ENCODE peak calls at places on chromosomes 16 and 17, in six cellular contexts. C, A, N, R, K and L are unnamed samples.

GRCh38 chr17:57902800-57903759 is 52.1 kb downstream of the CUEDC1 start:
- DNase-seq in A (peak; percentile 83), C (no peak), N (peak; percentile 95), R (peak; percentile 69), K (peak; percentile 97), L (peak; percentile 83)

GRCh38 chr17:48051706-48052486 is 3.7 kb downstream of the NFE2L1 start:
- DNase-seq in R (peak; percentile 93), A (no peak), N (peak; percentile 52), C (peak; percentile 43), K (peak; percentile 73), L (no peak)

GRCh38 chr17:17971431-17972125 is 622 bp downstream of the TOM1L2 start:
- DNase-seq in C (no peak), R (peak; percentile 13), K (no peak), N (peak; percentile 22), A (no peak), L (peak; percentile 79)

GRCh38 chr16:9062301-9062700 is 29.1 kb upstream of the HAPSTR1 start:
- DNase-seq in N (no peak), R (no peak), A (no peak), K (no peak), C (no peak), L (no peak)

GRCh38 chr16:17529982-17530760 is 59.4 kb upstream of the XYLT1 start:
- DNase-seq in K (no peak), N (no peak), C (no peak), R (no peak), A (no peak), L (peak; percentile 10)

GRCh38 chr17:59400858-59401257 is 69.4 kb downstream of the YPEL2 start:
- DNase-seq in C (no peak), N (no peak), K (no peak), R (no peak), A (no peak), L (no peak)

GRCh38 chr16:2475413-2476344 is 752 bp downstream of the TBC1D24 start:
- DNase-seq in N (no peak), R (no peak), A (no peak), C (peak; percentile 61), K (no peak), L (peak; percentile 69)

GRCh38 chr17:21251611-21252010 is 1.6 kb downstream of the NATD1 start:
- DNase-seq in R (no peak), N (no peak), A (no peak), K (no peak), C (no peak), L (no peak)

GRCh38 chr17:36732351-36732750 is 131.0 kb downstream of the MRM1 start:
- DNase-seq in A (no peak), K (no peak), N (no peak), C (no peak), R (no peak), L (no peak)

GRCh38 chr17:75755205-75755901 is 9.6 kb downstream of the GALK1 start:
- DNase-seq in A (peak; percentile 48), C (no peak), R (no peak), N (peak; percentile 49), K (peak; percentile 44), L (no peak)

GRCh38 chr17:43360376-43360738 is 38.4 kb upstream of the ARL4D start:
- DNase-seq in K (no peak), N (peak; percentile 80), A (no peak), R (peak; percentile 67), C (no peak), L (no peak)

DNA sequence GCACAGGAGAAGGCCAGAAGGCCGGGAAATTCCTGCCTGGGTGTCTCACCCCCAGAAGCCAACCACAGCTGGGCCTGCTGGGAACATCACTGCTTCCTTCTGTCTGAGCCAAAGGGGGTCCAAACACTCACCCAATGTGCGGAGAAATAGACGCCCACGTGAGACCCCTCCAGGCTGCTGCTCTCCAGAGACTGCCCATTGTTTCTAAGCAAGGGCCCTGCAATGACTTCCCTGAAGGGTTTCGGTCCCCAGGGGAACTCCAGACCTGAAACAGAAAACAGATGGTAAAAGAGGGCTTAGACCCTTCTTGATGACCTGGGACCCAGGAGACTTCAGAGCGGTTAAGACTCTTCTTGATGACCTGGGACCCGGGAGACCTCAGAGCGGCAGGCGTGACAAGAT is 41.3 kb downstream of the MRM3 start:
- DNase-seq in A (no peak), N (no peak), C (no peak), K (no peak), R (no peak), L (no peak)
- H3K4me1 ChIP-seq in A (no peaks in the 10 kb centered on the region), N (no peaks in the 10 kb centered on the region), C (no peaks in the 10 kb centered on the region), K (no peaks in the 10 kb centered on the region), R (no peaks in the 10 kb centered on the region), L (no peaks in the 10 kb centered on the region)

GRCh38 chr16:67641779-67642708 is 2.9 kb upstream of the CARMIL2 start:
- DNase-seq in C (no peak), A (no peak), R (no peak), N (no peak), K (peak; percentile 52), L (no peak)
- TF ChIP-seq CTCF in C (no peak), A (no peak), R (no peak), N (no peak), K (peak; percentile 10), L (no peak)

GRCh38 chr17:77381185-77381700 is 240.5 kb downstream of the SEC14L1 start:
- DNase-seq in R (no peak), N (no peak), K (no peak), A (no peak), C (no peak), L (no peak)
- H3K4me1 ChIP-seq in R (no peaks in the 10 kb centered on the region), N (peaks cover 71% of the 10 kb centered on the region), K (peaks cover 51% of the 10 kb centered on the region), A (peaks cover 46% of the 10 kb centered on the region), C (peaks cover 53% of the 10 kb centered on the region), L (peaks cover 34% of the 10 kb centered on the region)

GRCh38 chr17:7133424-7133823 is 18.8 kb upstream of the ASGR2 start:
- DNase-seq in C (peak; percentile 82), N (peak; percentile 38), A (peak; percentile 49), K (no peak), R (no peak), L (no peak)
- TF ChIP-seq CTCF in C (peak; percentile 59), N (peak; percentile 27), A (peak; percentile 13), K (no peak), R (peak; percentile 13), L (no peak)

DNA sequence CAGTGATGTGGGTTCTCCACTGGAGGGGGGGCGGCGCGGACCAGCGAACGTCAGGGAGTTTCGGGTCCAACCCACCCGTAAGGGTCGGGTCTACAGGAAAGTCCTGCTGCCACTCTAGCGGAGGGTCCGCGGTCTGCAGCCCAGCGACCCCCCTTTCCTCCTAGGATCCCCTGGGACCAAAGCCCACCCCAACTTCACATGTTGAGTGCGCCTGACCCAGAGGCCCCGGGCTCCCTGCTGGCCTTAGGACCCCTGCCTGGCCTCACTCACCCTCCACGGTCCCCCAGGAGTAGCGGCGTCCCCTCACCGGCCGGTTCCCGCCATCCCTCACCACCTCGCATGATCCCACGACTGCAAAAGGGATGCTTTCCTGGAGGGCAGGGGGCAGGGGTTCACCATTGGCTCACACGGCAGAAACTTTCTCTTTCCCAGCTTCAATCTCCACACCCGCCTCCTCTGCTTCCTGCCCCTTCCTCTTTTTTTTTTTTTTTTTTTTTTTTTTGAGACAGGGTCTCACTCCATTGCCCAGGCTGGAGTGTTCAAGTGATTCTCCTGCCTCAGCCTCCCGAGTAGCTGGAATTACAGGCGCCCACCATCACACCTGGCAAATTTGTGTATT is 3.1 kb downstream of the SEPTIN1 start:
- DNase-seq in K (no peak), R (no peak), N (no peak), A (no peak), C (no peak), L (no peak)
- H3K4me1 ChIP-seq in K (peaks cover 16% of the 10 kb centered on the region), R (no peaks in the 10 kb centered on the region), N (peaks cover 12% of the 10 kb centered on the region), A (peaks cover 22% of the 10 kb centered on the region), C (peaks cover 11% of the 10 kb centered on the region), L (peaks cover 11% of the 10 kb centered on the region)